ENCODE peak calls at places on chromosome 17, in nine cellular contexts. F, D, T, R, U, L, O, G and M are unnamed samples.

GRCh38 chr17:2064980-2065785 is 10.3 kb downstream of the HIC1 start:
- DNase-seq in D (peak; percentile 95), R (peak; percentile 87), T (no peak), G (no peak), O (peak; percentile 45), F (peak; percentile 80), L (no peak), U (peak; percentile 70), M (no peak)

GRCh38 chr17:37089998-37090397 is 141.2 kb downstream of the AATF start:
- DNase-seq in D (no peak), G (no peak), U (no peak), L (no peak), O (no peak), F (peak; percentile 82), T (no peak), R (no peak), M (no peak)

GRCh38 chr17:27333410-27333980 is 39.6 kb downstream of the WSB1 start:
- DNase-seq in T (no peak), F (no peak), U (no peak), G (no peak), L (no peak), O (no peak), R (no peak), D (no peak), M (no peak)

GRCh38 chr17:3903881-3904286 is 11.0 kb upstream of the CAMKK1 start:
- DNase-seq in F (no peak), R (no peak), U (no peak), T (no peak), O (no peak), G (no peak), D (peak; percentile 73), L (no peak), M (no peak)

GRCh38 chr17:34351041-34351575 is 5.2 kb upstream of the CCL13 start:
- DNase-seq in D (no peak), F (no peak), U (no peak), L (no peak), G (no peak), O (no peak), T (no peak), R (peak; percentile 24), M (no peak)

GRCh38 chr17:67390646-67391480 is 13.8 kb downstream of the PITPNC1 start:
- DNase-seq in L (no peak), O (peak; percentile 58), R (peak; percentile 97), D (no peak), U (no peak), T (no peak), F (peak; percentile 78), G (no peak), M (peak; percentile 97)

GRCh38 chr17:37640016-37640415 is 3.2 kb downstream of the DDX52 start:
- DNase-seq in G (no peak), T (no peak), U (no peak), O (no peak), L (no peak), R (no peak), D (no peak), F (no peak), M (no peak)

GRCh38 chr17:38916771-38917170 is 8.6 kb upstream of the LASP1NB start:
- DNase-seq in L (no peak), T (no peak), R (no peak), G (no peak), U (no peak), D (no peak), O (no peak), F (peak; percentile 5), M (no peak)

GRCh38 chr17:35238817-35239216 is 4.1 kb upstream of the SLFN5 start:
- DNase-seq in O (no peak), G (no peak), L (no peak), D (no peak), T (no peak), R (peak; percentile 77), U (no peak), F (no peak), M (peak; percentile 68)

GRCh38 chr17:70239391-70239826 is 70.1 kb downstream of the KCNJ2 start:
- DNase-seq in G (no peak), U (no peak), L (no peak), F (no peak), D (no peak), R (no peak), T (no peak), O (no peak), M (no peak)